ENCODE peak calls at places on chromosomes 5 and 9, in four cellular contexts. K is upper lobe of left lung, G is GM12878, R is K562. S is an unnamed sample.

GRCh38 chr5:64811050-64811640 is 42.4 kb downstream of the CWC27 start:
- ATAC-seq in R (peak), G (peak), K (no peak), S (no peak)

GRCh38 chr5:157026789-157027424 is 32.0 kb downstream of the HAVCR1 start:
- ATAC-seq in R (peak), K (no peak), G (peak), S (no peak)

GRCh38 chr9:2260401-2261306 is 245.5 kb downstream of the SMARCA2 start:
- ATAC-seq in G (no peak), R (no peak), K (no peak), S (no peak)

GRCh38 chr5:42636946-42637345 is 119.7 kb upstream of the CCDC152 start:
- ATAC-seq in R (no peak), G (no peak), K (no peak), S (no peak)

GRCh38 chr5:94812232-94812631 is 193.8 kb downstream of the SLF1 start:
- ATAC-seq in R (no peak), K (no peak), G (no peak), S (no peak)

GRCh38 chr5:163943546-163943945 is 438.1 kb downstream of the MAT2B start:
- ATAC-seq in K (no peak), G (peak), R (no peak), S (no peak)

GRCh38 chr5:173094012-173094661 is 38.0 kb downstream of the CREBRF start:
- ATAC-seq in G (no peak), K (peak), R (no peak), S (no peak)

GRCh38 chr5:1801061-1801953 is at the start of gene NDUFS6:
- ATAC-seq in G (peak), K (peak), R (peak), S (peak)

GRCh38 chr5:43008369-43009158 is 31.6 kb downstream of the ANXA2R start:
- ATAC-seq in K (peak), R (peak), G (peak), S (peak)

GRCh38 chr5:170144286-170145023 is 38.8 kb downstream of the FOXI1 start:
- ATAC-seq in K (no peak), R (no peak), G (no peak), S (no peak)

GRCh38 chr5:66982514-66982913 is 214.1 kb downstream of the CD180 start:
- ATAC-seq in R (no peak), K (no peak), G (no peak), S (no peak)

GRCh38 chr9:84283895-84284294 is 56.7 kb downstream of the SLC28A3 start:
- ATAC-seq in G (no peak), R (no peak), K (no peak), S (no peak)

GRCh38 chr5:41509399-41510175 is 814 bp downstream of the PLCXD3 start:
- ATAC-seq in R (no peak), K (no peak), G (no peak), S (peak)

GRCh38 chr9:30235564-30235963 is 2148.9 kb upstream of the ACO1 start:
- ATAC-seq in G (no peak), R (no peak), K (no peak), S (no peak)

GRCh38 chr5:91538179-91538578 is 155.1 kb upstream of the ARRDC3 start:
- ATAC-seq in G (no peak), K (no peak), R (no peak), S (no peak)

GRCh38 chr9:79682076-79682736 is 110.4 kb downstream of the TLE4 start:
- ATAC-seq in R (no peak), K (no peak), G (peak), S (no peak)

GRCh38 chr5:64331597-64332277 is 166.1 kb downstream of the RNF180 start:
- ATAC-seq in K (peak), G (no peak), R (no peak), S (no peak)

GRCh38 chr5:119355244-119355635 is 579 bp upstream of the TNFAIP8 start:
- ATAC-seq in G (peak), K (no peak), R (no peak), S (no peak)

GRCh38 chr9:70486127-70486526 is 71.7 kb upstream of the KLF9 start:
- ATAC-seq in R (no peak), G (no peak), K (no peak), S (no peak)

GRCh38 chr5:102911973-102912372 is 156.9 kb downstream of the PAM start:
- ATAC-seq in R (no peak), G (no peak), K (no peak), S (peak)

GRCh38 chr5:66671305-66671704 is 75.1 kb downstream of the MAST4 start:
- ATAC-seq in G (no peak), K (no peak), R (no peak), S (no peak)

GRCh38 chr9:31040565-31040964 is 1343.9 kb upstream of the ACO1 start:
- ATAC-seq in R (no peak), G (no peak), K (no peak), S (no peak)

GRCh38 chr9:86275962-86276361 is 6.4 kb downstream of the ISCA1 start:
- ATAC-seq in R (peak), K (no peak), G (peak), S (no peak)

GRCh38 chr5:180162304-180162661 is 46.7 kb downstream of the RASGEF1C start:
- ATAC-seq in G (no peak), K (no peak), R (no peak), S (no peak)

GRCh38 chr5:37249820-37250175 is 622 bp upstream of the CPLANE1 start:
- ATAC-seq in R (peak), K (peak), G (no peak), S (no peak)

GRCh38 chr5:137254695-137255094 is 244.4 kb downstream of the SPOCK1 start:
- ATAC-seq in K (no peak), R (no peak), G (no peak), S (peak)

GRCh38 chr5:61617995-61618525 is 286.0 kb downstream of the ZSWIM6 start:
- ATAC-seq in G (no peak), K (no peak), R (peak), S (no peak)

GRCh38 chr9:134661791-134662142 is 20.2 kb downstream of the COL5A1 start:
- ATAC-seq in K (no peak), R (no peak), G (no peak), S (peak)

GRCh38 chr9:121498487-121499176 is 1.0 kb downstream of the GGTA1 start:
- ATAC-seq in K (peak), G (no peak), R (no peak), S (no peak)

GRCh38 chr9:37944671-37945481 is 40.9 kb upstream of the SLC25A51 start:
- ATAC-seq in R (no peak), G (no peak), K (no peak), S (no peak)

GRCh38 chr5:98735806-98736507 is 37.5 kb upstream of the RGMB start:
- ATAC-seq in R (no peak), G (no peak), K (no peak), S (peak)

GRCh38 chr9:14511452-14511851 is 181.8 kb downstream of the ZDHHC21 start:
- ATAC-seq in K (no peak), G (peak), R (peak), S (no peak)

GRCh38 chr5:142446960-142447279 is 122.1 kb upstream of the SPRY4 start:
- ATAC-seq in G (no peak), K (no peak), R (peak), S (no peak)

GRCh38 chr5:77972545-77973252 is 196.6 kb upstream of the TBCA start:
- ATAC-seq in R (peak), K (peak), G (peak), S (peak)

GRCh38 chr9:103188966-103189365 is 193.8 kb downstream of the CYLC2 start:
- ATAC-seq in G (no peak), K (no peak), R (no peak), S (no peak)

DNA sequence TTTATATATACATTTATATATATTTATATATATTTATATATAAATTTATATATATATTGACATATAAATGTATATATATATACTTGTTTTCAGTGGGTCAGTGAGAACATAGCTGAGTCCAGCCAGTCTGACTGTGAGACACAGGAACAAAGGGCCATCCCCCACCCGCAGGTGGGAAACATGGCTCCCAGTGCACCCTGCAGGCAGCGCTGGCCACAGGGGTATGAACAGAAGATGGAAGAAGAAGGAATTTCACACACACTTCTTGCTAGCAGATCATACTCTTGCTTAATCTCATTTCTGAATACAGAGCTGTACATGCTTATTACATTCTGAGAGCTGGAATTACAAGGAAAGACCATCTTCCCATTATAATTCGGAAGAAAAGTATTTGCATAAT is 595.4 kb downstream of the IRX1 start:
- ATAC-seq in K (no peak), G (no peak), R (peak), S (no peak)
- TF ChIP-seq CTCF in K (no peak), G (no peak), R (no peak), S (no peak)

GRCh38 chr9:88808761-88809370 is 182.4 kb upstream of the S1PR3 start:
- ATAC-seq in K (no peak), G (no peak), R (no peak), S (no peak)
- TF ChIP-seq POLR2A in K (no peak), G (no peak), R (no peak), S (no peak)

GRCh38 chr5:88785396-88786216 is 97.4 kb downstream of the MEF2C start:
- ATAC-seq in G (peak), R (peak), K (peak), S (peak)
- TF ChIP-seq POLR2AphosphoS5 in G (no peak), R (no peak), K (peak), S (peak)

GRCh38 chr5:35284364-35284763 is 54.1 kb upstream of the PRLR start:
- ATAC-seq in K (no peak), G (no peak), R (no peak), S (no peak)
- TF ChIP-seq CTCF in K (no peak), G (no peak), R (no peak), S (no peak)